ENCODE peak calls at places on chromosomes 3 and 15, in nine cellular contexts. M is DMS53; R is stimulated activated CD4-positive, alpha-beta T cell treated with anti-CD3 and anti-CD28 coated beads, Interleukin-1b, Interleukin-23, amount 100 ng/mL, for 24 hours; C is effector memory CD8-positive, alpha-beta T cell; E is hippocampal formation; V is AG09319; Z is T-helper 2 cell; U is germinal center; Y is skeletal muscle cell. I is an unnamed sample.
A peak's percentile ranks its signal among the peaks of the same experiment; 100 is the strongest.

GRCh38 chr3:124759666-124760401 is 29.6 kb downstream of the UMPS start:
- DNase-seq in M (no peak), R (no peak), C (no peak), E (no peak), V (no peak), Z (no peak), U (no peak), Y (no peak), I (no peak)

GRCh38 chr3:53815651-53816050 is 30.6 kb downstream of the CHDH start:
- DNase-seq in M (no peak), R (no peak), C (no peak), E (no peak), V (no peak), Z (no peak), U (no peak), Y (no peak), I (no peak)

GRCh38 chr3:147945968-147946519 is 536.9 kb downstream of the ZIC1 start:
- DNase-seq in M (peak; percentile 64), R (no peak), C (no peak), E (peak; percentile 53), V (peak; percentile 75), Z (no peak), U (no peak), Y (peak; percentile 93), I (no peak)

GRCh38 chr15:29669823-29670222 is 152.4 kb downstream of the TJP1 start:
- DNase-seq in M (peak; percentile 33), R (no peak), C (no peak), E (no peak), V (no peak), Z (no peak), U (no peak), Y (no peak), I (no peak)

GRCh38 chr3:53822331-53822741 is 23.9 kb downstream of the CHDH start:
- DNase-seq in M (peak; percentile 3), R (no peak), C (no peak), E (no peak), V (no peak), Z (no peak), U (no peak), Y (no peak), I (no peak)

GRCh38 chr3:172520332-172520831 is 2.8 kb downstream of the TNFSF10 start:
- DNase-seq in M (no peak), R (no peak), C (no peak), E (no peak), V (peak; percentile 44), Z (no peak), U (no peak), Y (peak; percentile 64), I (no peak)

GRCh38 chr15:66961407-66961884 is 104.0 kb upstream of the SMAD3 start:
- DNase-seq in M (peak; percentile 23), R (no peak), C (no peak), E (no peak), V (no peak), Z (no peak), U (no peak), Y (no peak), I (no peak)

GRCh38 chr3:66195347-66195783 is 25.4 kb upstream of the SLC25A26 start:
- DNase-seq in M (no peak), R (peak; percentile 12), C (no peak), E (peak; percentile 50), V (peak; percentile 18), Z (no peak), U (peak; percentile 19), Y (peak; percentile 11), I (no peak)

GRCh38 chr3:102089904-102090492 is 240.7 kb downstream of the NFKBIZ start:
- DNase-seq in M (no peak), R (no peak), C (no peak), E (no peak), V (no peak), Z (no peak), U (no peak), Y (peak; percentile 95), I (no peak)

GRCh38 chr3:133296315-133296917 is 103.4 kb upstream of the BFSP2 start:
- DNase-seq in M (no peak), R (no peak), C (no peak), E (no peak), V (no peak), Z (no peak), U (no peak), Y (no peak), I (no peak)

GRCh38 chr3:153130312-153130977 is 31.6 kb upstream of the RAP2B start:
- DNase-seq in M (peak; percentile 4), R (no peak), C (no peak), E (no peak), V (no peak), Z (no peak), U (no peak), Y (peak; percentile 84), I (no peak)

GRCh38 chr15:85116066-85116465 is 134.4 kb downstream of the PDE8A start:
- DNase-seq in M (no peak), R (no peak), C (no peak), E (no peak), V (no peak), Z (no peak), U (no peak), Y (no peak), I (no peak)

GRCh38 chr15:48500595-48500994 is 144.9 kb downstream of the FBN1 start:
- DNase-seq in M (no peak), R (no peak), C (no peak), E (no peak), V (no peak), Z (no peak), U (no peak), Y (no peak), I (no peak)

GRCh38 chr15:48112242-48112641 is 8.5 kb upstream of the SLC24A5 start:
- DNase-seq in M (peak; percentile 69), R (no peak), C (no peak), E (no peak), V (no peak), Z (no peak), U (no peak), Y (no peak), I (no peak)